ENCODE peak calls at places on chromosomes 1 and 21, in ten cellular contexts. One of them, this sample, is unnamed.

GRCh38 chr1:24928631-24929090 is 1.4 kb downstream of the RUNX3 start:
- DNase-seq in activated CD8-positive, alpha-beta memory T cell treated with anti-CD3 and anti-CD28 coated beads, Interleukin-2, amount 50 U/mL, for 48 hours: no peak
- DNase-seq in substantia nigra: no peak
- DNase-seq in neuronal stem cell: peak; percentile 44
- DNase-seq in kidney: no peak
- DNase-seq in activated T-helper 9 cell treated with anti-CD3 and anti-CD28 coated beads, Interleukin-2, amount 50 U/mL, for 16 hours: no peak
- DNase-seq in activated T-cell treated with anti-CD3 and anti-CD28 coated beads, Interleukin-2, amount 50 U/mL, for 72 hours: peak; percentile 44
- DNase-seq in spleen: peak; percentile 83
- DNase-seq in AG10803: no peak
- DNase-seq in ecto neural progenitor cell: no peak
- DNase-seq in this sample: no peak

GRCh38 chr1:33242652-33243051 is 13.6 kb upstream of the ZNF362 start:
- DNase-seq in ecto neural progenitor cell: no peak
- DNase-seq in AG10803: no peak
- DNase-seq in neuronal stem cell: no peak
- DNase-seq in kidney: no peak
- DNase-seq in substantia nigra: no peak
- DNase-seq in activated T-cell treated with anti-CD3 and anti-CD28 coated beads, Interleukin-2, amount 50 U/mL, for 72 hours: no peak
- DNase-seq in spleen: no peak
- DNase-seq in activated CD8-positive, alpha-beta memory T cell treated with anti-CD3 and anti-CD28 coated beads, Interleukin-2, amount 50 U/mL, for 48 hours: no peak
- DNase-seq in activated T-helper 9 cell treated with anti-CD3 and anti-CD28 coated beads, Interleukin-2, amount 50 U/mL, for 16 hours: no peak
- DNase-seq in this sample: no peak

GRCh38 chr1:116087628-116088027 is 23.6 kb upstream of the MAB21L3 start:
- DNase-seq in neuronal stem cell: no peak
- DNase-seq in activated CD8-positive, alpha-beta memory T cell treated with anti-CD3 and anti-CD28 coated beads, Interleukin-2, amount 50 U/mL, for 48 hours: no peak
- DNase-seq in spleen: no peak
- DNase-seq in substantia nigra: no peak
- DNase-seq in activated T-cell treated with anti-CD3 and anti-CD28 coated beads, Interleukin-2, amount 50 U/mL, for 72 hours: no peak
- DNase-seq in AG10803: no peak
- DNase-seq in kidney: no peak
- DNase-seq in activated T-helper 9 cell treated with anti-CD3 and anti-CD28 coated beads, Interleukin-2, amount 50 U/mL, for 16 hours: no peak
- DNase-seq in ecto neural progenitor cell: no peak
- DNase-seq in this sample: no peak

GRCh38 chr1:226978350-226979114 is 38.4 kb downstream of the COQ8A start:
- DNase-seq in activated CD8-positive, alpha-beta memory T cell treated with anti-CD3 and anti-CD28 coated beads, Interleukin-2, amount 50 U/mL, for 48 hours: peak; percentile 38
- DNase-seq in neuronal stem cell: no peak
- DNase-seq in ecto neural progenitor cell: no peak
- DNase-seq in kidney: no peak
- DNase-seq in substantia nigra: no peak
- DNase-seq in activated T-cell treated with anti-CD3 and anti-CD28 coated beads, Interleukin-2, amount 50 U/mL, for 72 hours: no peak
- DNase-seq in activated T-helper 9 cell treated with anti-CD3 and anti-CD28 coated beads, Interleukin-2, amount 50 U/mL, for 16 hours: no peak
- DNase-seq in AG10803: no peak
- DNase-seq in spleen: no peak
- DNase-seq in this sample: no peak

GRCh38 chr1:68551459-68551858 is 54.6 kb upstream of the DEPDC1 start:
- DNase-seq in neuronal stem cell: no peak
- DNase-seq in activated CD8-positive, alpha-beta memory T cell treated with anti-CD3 and anti-CD28 coated beads, Interleukin-2, amount 50 U/mL, for 48 hours: no peak
- DNase-seq in ecto neural progenitor cell: no peak
- DNase-seq in activated T-helper 9 cell treated with anti-CD3 and anti-CD28 coated beads, Interleukin-2, amount 50 U/mL, for 16 hours: no peak
- DNase-seq in kidney: no peak
- DNase-seq in activated T-cell treated with anti-CD3 and anti-CD28 coated beads, Interleukin-2, amount 50 U/mL, for 72 hours: no peak
- DNase-seq in substantia nigra: no peak
- DNase-seq in AG10803: no peak
- DNase-seq in spleen: no peak
- DNase-seq in this sample: no peak

GRCh38 chr1:55817027-55817426 is 601.9 kb upstream of the USP24 start:
- DNase-seq in activated T-cell treated with anti-CD3 and anti-CD28 coated beads, Interleukin-2, amount 50 U/mL, for 72 hours: no peak
- DNase-seq in activated T-helper 9 cell treated with anti-CD3 and anti-CD28 coated beads, Interleukin-2, amount 50 U/mL, for 16 hours: no peak
- DNase-seq in spleen: no peak
- DNase-seq in activated CD8-positive, alpha-beta memory T cell treated with anti-CD3 and anti-CD28 coated beads, Interleukin-2, amount 50 U/mL, for 48 hours: no peak
- DNase-seq in substantia nigra: no peak
- DNase-seq in neuronal stem cell: no peak
- DNase-seq in ecto neural progenitor cell: no peak
- DNase-seq in kidney: no peak
- DNase-seq in AG10803: no peak
- DNase-seq in this sample: no peak

GRCh38 chr1:71295340-71295739 is 214.5 kb upstream of the ZRANB2 start:
- DNase-seq in spleen: no peak
- DNase-seq in kidney: no peak
- DNase-seq in ecto neural progenitor cell: no peak
- DNase-seq in activated CD8-positive, alpha-beta memory T cell treated with anti-CD3 and anti-CD28 coated beads, Interleukin-2, amount 50 U/mL, for 48 hours: no peak
- DNase-seq in neuronal stem cell: no peak
- DNase-seq in AG10803: peak; percentile 46
- DNase-seq in activated T-helper 9 cell treated with anti-CD3 and anti-CD28 coated beads, Interleukin-2, amount 50 U/mL, for 16 hours: no peak
- DNase-seq in substantia nigra: no peak
- DNase-seq in activated T-cell treated with anti-CD3 and anti-CD28 coated beads, Interleukin-2, amount 50 U/mL, for 72 hours: no peak
- DNase-seq in this sample: no peak

GRCh38 chr1:6141601-6142000 is 38.5 kb downstream of the CHD5 start:
- DNase-seq in activated T-cell treated with anti-CD3 and anti-CD28 coated beads, Interleukin-2, amount 50 U/mL, for 72 hours: peak; percentile 45
- DNase-seq in activated T-helper 9 cell treated with anti-CD3 and anti-CD28 coated beads, Interleukin-2, amount 50 U/mL, for 16 hours: no peak
- DNase-seq in kidney: peak; percentile 32
- DNase-seq in AG10803: no peak
- DNase-seq in activated CD8-positive, alpha-beta memory T cell treated with anti-CD3 and anti-CD28 coated beads, Interleukin-2, amount 50 U/mL, for 48 hours: no peak
- DNase-seq in spleen: no peak
- DNase-seq in ecto neural progenitor cell: no peak
- DNase-seq in substantia nigra: no peak
- DNase-seq in neuronal stem cell: no peak
- DNase-seq in this sample: no peak

GRCh38 chr21:36990508-36991205 is 15.8 kb upstream of the RIPPLY3 start:
- DNase-seq in ecto neural progenitor cell: no peak
- DNase-seq in AG10803: no peak
- DNase-seq in activated T-helper 9 cell treated with anti-CD3 and anti-CD28 coated beads, Interleukin-2, amount 50 U/mL, for 16 hours: no peak
- DNase-seq in neuronal stem cell: no peak
- DNase-seq in spleen: no peak
- DNase-seq in substantia nigra: no peak
- DNase-seq in activated CD8-positive, alpha-beta memory T cell treated with anti-CD3 and anti-CD28 coated beads, Interleukin-2, amount 50 U/mL, for 48 hours: no peak
- DNase-seq in activated T-cell treated with anti-CD3 and anti-CD28 coated beads, Interleukin-2, amount 50 U/mL, for 72 hours: no peak
- DNase-seq in kidney: no peak
- DNase-seq in this sample: no peak

GRCh38 chr1:180117764-180118116 is 36.9 kb upstream of the QSOX1 start:
- DNase-seq in activated T-helper 9 cell treated with anti-CD3 and anti-CD28 coated beads, Interleukin-2, amount 50 U/mL, for 16 hours: no peak
- DNase-seq in kidney: no peak
- DNase-seq in spleen: no peak
- DNase-seq in AG10803: peak; percentile 83
- DNase-seq in activated CD8-positive, alpha-beta memory T cell treated with anti-CD3 and anti-CD28 coated beads, Interleukin-2, amount 50 U/mL, for 48 hours: no peak
- DNase-seq in activated T-cell treated with anti-CD3 and anti-CD28 coated beads, Interleukin-2, amount 50 U/mL, for 72 hours: no peak
- DNase-seq in neuronal stem cell: no peak
- DNase-seq in substantia nigra: no peak
- DNase-seq in ecto neural progenitor cell: no peak
- DNase-seq in this sample: no peak

GRCh38 chr1:87642581-87643129 is 314.0 kb downstream of the LMO4 start:
- DNase-seq in ecto neural progenitor cell: no peak
- DNase-seq in kidney: no peak
- DNase-seq in spleen: no peak
- DNase-seq in neuronal stem cell: peak; percentile 33
- DNase-seq in activated CD8-positive, alpha-beta memory T cell treated with anti-CD3 and anti-CD28 coated beads, Interleukin-2, amount 50 U/mL, for 48 hours: no peak
- DNase-seq in activated T-helper 9 cell treated with anti-CD3 and anti-CD28 coated beads, Interleukin-2, amount 50 U/mL, for 16 hours: no peak
- DNase-seq in substantia nigra: no peak
- DNase-seq in AG10803: peak; percentile 4
- DNase-seq in activated T-cell treated with anti-CD3 and anti-CD28 coated beads, Interleukin-2, amount 50 U/mL, for 72 hours: no peak
- DNase-seq in this sample: no peak

GRCh38 chr1:24096737-24097103 is 15.2 kb downstream of the MYOM3 start:
- DNase-seq in activated CD8-positive, alpha-beta memory T cell treated with anti-CD3 and anti-CD28 coated beads, Interleukin-2, amount 50 U/mL, for 48 hours: no peak
- DNase-seq in activated T-helper 9 cell treated with anti-CD3 and anti-CD28 coated beads, Interleukin-2, amount 50 U/mL, for 16 hours: no peak
- DNase-seq in activated T-cell treated with anti-CD3 and anti-CD28 coated beads, Interleukin-2, amount 50 U/mL, for 72 hours: no peak
- DNase-seq in ecto neural progenitor cell: no peak
- DNase-seq in AG10803: no peak
- DNase-seq in substantia nigra: no peak
- DNase-seq in kidney: no peak
- DNase-seq in neuronal stem cell: no peak
- DNase-seq in spleen: no peak
- DNase-seq in this sample: no peak

GRCh38 chr1:111110197-111110899 is 29.5 kb downstream of the DRAM2 start:
- DNase-seq in ecto neural progenitor cell: no peak
- DNase-seq in spleen: no peak
- DNase-seq in neuronal stem cell: no peak
- DNase-seq in substantia nigra: no peak
- DNase-seq in AG10803: peak; percentile 6
- DNase-seq in activated CD8-positive, alpha-beta memory T cell treated with anti-CD3 and anti-CD28 coated beads, Interleukin-2, amount 50 U/mL, for 48 hours: no peak
- DNase-seq in kidney: no peak
- DNase-seq in activated T-cell treated with anti-CD3 and anti-CD28 coated beads, Interleukin-2, amount 50 U/mL, for 72 hours: no peak
- DNase-seq in activated T-helper 9 cell treated with anti-CD3 and anti-CD28 coated beads, Interleukin-2, amount 50 U/mL, for 16 hours: no peak
- DNase-seq in this sample: no peak

GRCh38 chr1:117633936-117634335 is 28.1 kb downstream of the TENT5C start:
- DNase-seq in activated T-helper 9 cell treated with anti-CD3 and anti-CD28 coated beads, Interleukin-2, amount 50 U/mL, for 16 hours: no peak
- DNase-seq in activated T-cell treated with anti-CD3 and anti-CD28 coated beads, Interleukin-2, amount 50 U/mL, for 72 hours: no peak
- DNase-seq in activated CD8-positive, alpha-beta memory T cell treated with anti-CD3 and anti-CD28 coated beads, Interleukin-2, amount 50 U/mL, for 48 hours: peak; percentile 26
- DNase-seq in AG10803: no peak
- DNase-seq in neuronal stem cell: no peak
- DNase-seq in spleen: peak; percentile 44
- DNase-seq in kidney: no peak
- DNase-seq in substantia nigra: no peak
- DNase-seq in ecto neural progenitor cell: no peak
- DNase-seq in this sample: no peak

GRCh38 chr1:219442575-219442974 is 170.3 kb downstream of the ZC3H11B start:
- DNase-seq in activated T-cell treated with anti-CD3 and anti-CD28 coated beads, Interleukin-2, amount 50 U/mL, for 72 hours: no peak
- DNase-seq in activated T-helper 9 cell treated with anti-CD3 and anti-CD28 coated beads, Interleukin-2, amount 50 U/mL, for 16 hours: no peak
- DNase-seq in neuronal stem cell: no peak
- DNase-seq in AG10803: no peak
- DNase-seq in ecto neural progenitor cell: no peak
- DNase-seq in spleen: no peak
- DNase-seq in kidney: no peak
- DNase-seq in activated CD8-positive, alpha-beta memory T cell treated with anti-CD3 and anti-CD28 coated beads, Interleukin-2, amount 50 U/mL, for 48 hours: no peak
- DNase-seq in substantia nigra: no peak
- DNase-seq in this sample: no peak

GRCh38 chr21:26759731-26760130 is 85.5 kb downstream of the ADAMTS1 start:
- DNase-seq in activated CD8-positive, alpha-beta memory T cell treated with anti-CD3 and anti-CD28 coated beads, Interleukin-2, amount 50 U/mL, for 48 hours: no peak
- DNase-seq in substantia nigra: no peak
- DNase-seq in neuronal stem cell: no peak
- DNase-seq in AG10803: no peak
- DNase-seq in ecto neural progenitor cell: no peak
- DNase-seq in activated T-helper 9 cell treated with anti-CD3 and anti-CD28 coated beads, Interleukin-2, amount 50 U/mL, for 16 hours: no peak
- DNase-seq in activated T-cell treated with anti-CD3 and anti-CD28 coated beads, Interleukin-2, amount 50 U/mL, for 72 hours: no peak
- DNase-seq in kidney: no peak
- DNase-seq in spleen: no peak
- DNase-seq in this sample: no peak

GRCh38 chr1:6208723-6209660 is 3.1 kb downstream of the RNF207 start:
- DNase-seq in activated T-helper 9 cell treated with anti-CD3 and anti-CD28 coated beads, Interleukin-2, amount 50 U/mL, for 16 hours: no peak
- DNase-seq in kidney: peak; percentile 79
- DNase-seq in substantia nigra: no peak
- DNase-seq in activated T-cell treated with anti-CD3 and anti-CD28 coated beads, Interleukin-2, amount 50 U/mL, for 72 hours: peak; percentile 39
- DNase-seq in spleen: no peak
- DNase-seq in activated CD8-positive, alpha-beta memory T cell treated with anti-CD3 and anti-CD28 coated beads, Interleukin-2, amount 50 U/mL, for 48 hours: no peak
- DNase-seq in ecto neural progenitor cell: peak; percentile 79
- DNase-seq in neuronal stem cell: peak; percentile 37
- DNase-seq in AG10803: peak; percentile 55
- DNase-seq in this sample: no peak

GRCh38 chr1:33061827-33062226 is 19.1 kb upstream of the AZIN2 start:
- DNase-seq in spleen: no peak
- DNase-seq in activated CD8-positive, alpha-beta memory T cell treated with anti-CD3 and anti-CD28 coated beads, Interleukin-2, amount 50 U/mL, for 48 hours: no peak
- DNase-seq in neuronal stem cell: no peak
- DNase-seq in substantia nigra: no peak
- DNase-seq in ecto neural progenitor cell: no peak
- DNase-seq in activated T-helper 9 cell treated with anti-CD3 and anti-CD28 coated beads, Interleukin-2, amount 50 U/mL, for 16 hours: no peak
- DNase-seq in AG10803: no peak
- DNase-seq in kidney: no peak
- DNase-seq in activated T-cell treated with anti-CD3 and anti-CD28 coated beads, Interleukin-2, amount 50 U/mL, for 72 hours: no peak
- DNase-seq in this sample: no peak

GRCh38 chr1:228515200-228515834 is 28.1 kb downstream of the RNF187 start:
- DNase-seq in spleen: no peak
- DNase-seq in ecto neural progenitor cell: no peak
- DNase-seq in activated CD8-positive, alpha-beta memory T cell treated with anti-CD3 and anti-CD28 coated beads, Interleukin-2, amount 50 U/mL, for 48 hours: peak; percentile 44
- DNase-seq in neuronal stem cell: peak; percentile 33
- DNase-seq in activated T-helper 9 cell treated with anti-CD3 and anti-CD28 coated beads, Interleukin-2, amount 50 U/mL, for 16 hours: no peak
- DNase-seq in substantia nigra: no peak
- DNase-seq in activated T-cell treated with anti-CD3 and anti-CD28 coated beads, Interleukin-2, amount 50 U/mL, for 72 hours: peak; percentile 40
- DNase-seq in AG10803: peak; percentile 44
- DNase-seq in kidney: no peak
- DNase-seq in this sample: peak; percentile 39

GRCh38 chr1:21270086-21270689 is 20.1 kb downstream of the ECE1 start:
- DNase-seq in ecto neural progenitor cell: peak; percentile 85
- DNase-seq in substantia nigra: no peak
- DNase-seq in kidney: no peak
- DNase-seq in neuronal stem cell: peak; percentile 63
- DNase-seq in activated CD8-positive, alpha-beta memory T cell treated with anti-CD3 and anti-CD28 coated beads, Interleukin-2, amount 50 U/mL, for 48 hours: peak; percentile 96
- DNase-seq in spleen: peak; percentile 93
- DNase-seq in activated T-helper 9 cell treated with anti-CD3 and anti-CD28 coated beads, Interleukin-2, amount 50 U/mL, for 16 hours: peak; percentile 72
- DNase-seq in activated T-cell treated with anti-CD3 and anti-CD28 coated beads, Interleukin-2, amount 50 U/mL, for 72 hours: peak; percentile 86
- DNase-seq in AG10803: peak; percentile 62
- DNase-seq in this sample: no peak

GRCh38 chr1:23446644-23447310 is 22.2 kb upstream of the TCEA3 start:
- DNase-seq in activated CD8-positive, alpha-beta memory T cell treated with anti-CD3 and anti-CD28 coated beads, Interleukin-2, amount 50 U/mL, for 48 hours: no peak
- DNase-seq in kidney: no peak
- DNase-seq in activated T-helper 9 cell treated with anti-CD3 and anti-CD28 coated beads, Interleukin-2, amount 50 U/mL, for 16 hours: no peak
- DNase-seq in spleen: no peak
- DNase-seq in AG10803: no peak
- DNase-seq in ecto neural progenitor cell: no peak
- DNase-seq in substantia nigra: no peak
- DNase-seq in activated T-cell treated with anti-CD3 and anti-CD28 coated beads, Interleukin-2, amount 50 U/mL, for 72 hours: no peak
- DNase-seq in neuronal stem cell: no peak
- DNase-seq in this sample: no peak

GRCh38 chr1:31593770-31594632 is 17.7 kb downstream of the TINAGL1 start:
- DNase-seq in activated CD8-positive, alpha-beta memory T cell treated with anti-CD3 and anti-CD28 coated beads, Interleukin-2, amount 50 U/mL, for 48 hours: peak; percentile 83
- DNase-seq in neuronal stem cell: peak; percentile 61
- DNase-seq in activated T-cell treated with anti-CD3 and anti-CD28 coated beads, Interleukin-2, amount 50 U/mL, for 72 hours: peak; percentile 81
- DNase-seq in AG10803: peak; percentile 69
- DNase-seq in ecto neural progenitor cell: peak; percentile 76
- DNase-seq in activated T-helper 9 cell treated with anti-CD3 and anti-CD28 coated beads, Interleukin-2, amount 50 U/mL, for 16 hours: peak; percentile 57
- DNase-seq in kidney: peak; percentile 91
- DNase-seq in spleen: peak; percentile 88
- DNase-seq in substantia nigra: peak; percentile 6
- DNase-seq in this sample: peak; percentile 87

GRCh38 chr1:25064465-25065238 is 134.6 kb upstream of the RUNX3 start:
- DNase-seq in spleen: peak; percentile 55
- DNase-seq in kidney: peak; percentile 15
- DNase-seq in ecto neural progenitor cell: no peak
- DNase-seq in AG10803: no peak
- DNase-seq in neuronal stem cell: no peak
- DNase-seq in activated CD8-positive, alpha-beta memory T cell treated with anti-CD3 and anti-CD28 coated beads, Interleukin-2, amount 50 U/mL, for 48 hours: no peak
- DNase-seq in substantia nigra: no peak
- DNase-seq in activated T-cell treated with anti-CD3 and anti-CD28 coated beads, Interleukin-2, amount 50 U/mL, for 72 hours: peak; percentile 46
- DNase-seq in activated T-helper 9 cell treated with anti-CD3 and anti-CD28 coated beads, Interleukin-2, amount 50 U/mL, for 16 hours: no peak
- DNase-seq in this sample: no peak

GRCh38 chr21:26055841-26056264 is 114.7 kb downstream of the APP start:
- DNase-seq in neuronal stem cell: no peak
- DNase-seq in activated T-cell treated with anti-CD3 and anti-CD28 coated beads, Interleukin-2, amount 50 U/mL, for 72 hours: no peak
- DNase-seq in activated CD8-positive, alpha-beta memory T cell treated with anti-CD3 and anti-CD28 coated beads, Interleukin-2, amount 50 U/mL, for 48 hours: no peak
- DNase-seq in ecto neural progenitor cell: no peak
- DNase-seq in substantia nigra: no peak
- DNase-seq in activated T-helper 9 cell treated with anti-CD3 and anti-CD28 coated beads, Interleukin-2, amount 50 U/mL, for 16 hours: no peak
- DNase-seq in AG10803: no peak
- DNase-seq in kidney: no peak
- DNase-seq in spleen: no peak
- DNase-seq in this sample: no peak

GRCh38 chr1:91916811-91917460 is 31.0 kb upstream of the TGFBR3 start:
- DNase-seq in activated T-helper 9 cell treated with anti-CD3 and anti-CD28 coated beads, Interleukin-2, amount 50 U/mL, for 16 hours: no peak
- DNase-seq in activated CD8-positive, alpha-beta memory T cell treated with anti-CD3 and anti-CD28 coated beads, Interleukin-2, amount 50 U/mL, for 48 hours: peak; percentile 10
- DNase-seq in neuronal stem cell: no peak
- DNase-seq in activated T-cell treated with anti-CD3 and anti-CD28 coated beads, Interleukin-2, amount 50 U/mL, for 72 hours: no peak
- DNase-seq in ecto neural progenitor cell: no peak
- DNase-seq in spleen: no peak
- DNase-seq in kidney: no peak
- DNase-seq in AG10803: no peak
- DNase-seq in substantia nigra: no peak
- DNase-seq in this sample: no peak

GRCh38 chr21:36325373-36326010 is 5.5 kb downstream of the MORC3 start:
- DNase-seq in neuronal stem cell: no peak
- DNase-seq in kidney: no peak
- DNase-seq in activated CD8-positive, alpha-beta memory T cell treated with anti-CD3 and anti-CD28 coated beads, Interleukin-2, amount 50 U/mL, for 48 hours: no peak
- DNase-seq in activated T-helper 9 cell treated with anti-CD3 and anti-CD28 coated beads, Interleukin-2, amount 50 U/mL, for 16 hours: no peak
- DNase-seq in activated T-cell treated with anti-CD3 and anti-CD28 coated beads, Interleukin-2, amount 50 U/mL, for 72 hours: no peak
- DNase-seq in substantia nigra: no peak
- DNase-seq in AG10803: peak; percentile 42
- DNase-seq in spleen: no peak
- DNase-seq in ecto neural progenitor cell: no peak
- DNase-seq in this sample: no peak

GRCh38 chr21:42135386-42136040 is 64.4 kb downstream of the UMODL1 start:
- DNase-seq in neuronal stem cell: no peak
- DNase-seq in substantia nigra: no peak
- DNase-seq in activated T-helper 9 cell treated with anti-CD3 and anti-CD28 coated beads, Interleukin-2, amount 50 U/mL, for 16 hours: no peak
- DNase-seq in AG10803: no peak
- DNase-seq in kidney: peak; percentile 48
- DNase-seq in spleen: no peak
- DNase-seq in activated T-cell treated with anti-CD3 and anti-CD28 coated beads, Interleukin-2, amount 50 U/mL, for 72 hours: no peak
- DNase-seq in activated CD8-positive, alpha-beta memory T cell treated with anti-CD3 and anti-CD28 coated beads, Interleukin-2, amount 50 U/mL, for 48 hours: no peak
- DNase-seq in ecto neural progenitor cell: no peak
- DNase-seq in this sample: no peak

GRCh38 chr1:119254067-119254720 is 113.7 kb upstream of the WARS2 start:
- DNase-seq in neuronal stem cell: no peak
- DNase-seq in spleen: no peak
- DNase-seq in activated T-cell treated with anti-CD3 and anti-CD28 coated beads, Interleukin-2, amount 50 U/mL, for 72 hours: no peak
- DNase-seq in kidney: no peak
- DNase-seq in activated CD8-positive, alpha-beta memory T cell treated with anti-CD3 and anti-CD28 coated beads, Interleukin-2, amount 50 U/mL, for 48 hours: no peak
- DNase-seq in activated T-helper 9 cell treated with anti-CD3 and anti-CD28 coated beads, Interleukin-2, amount 50 U/mL, for 16 hours: no peak
- DNase-seq in substantia nigra: no peak
- DNase-seq in AG10803: peak; percentile 13
- DNase-seq in ecto neural progenitor cell: no peak
- DNase-seq in this sample: no peak

This sample was measured in ureter.